ENCODE peak calls at places on chromosomes 3 and 15, in four cellular contexts. T is kidney tubule cell, A is NCI-H1092 treated with DMSO at 0.1 percent for 48 hours, G is right cardiac atrium. V is an unnamed sample.

GRCh38 chr3:170866499-170866898 is 3.5 kb downstream of the RPL22L1 start:
- DNase-seq in T (no peak), A (no peak), G (no peak), V (no peak)

GRCh38 chr3:13451301-13451673 is 28.8 kb upstream of the HDAC11 start:
- DNase-seq in T (peak; percentile 58), A (no peak), G (peak; percentile 24), V (no peak)

GRCh38 chr3:126826693-126827092 is 122.7 kb downstream of the CHCHD6 start:
- DNase-seq in T (no peak), A (no peak), G (peak; percentile 38), V (no peak)

GRCh38 chr3:125470671-125471070 is 49.3 kb downstream of the SNX4 start:
- DNase-seq in T (no peak), A (no peak), G (no peak), V (no peak)

GRCh38 chr15:36888018-36888992 is 212.0 kb downstream of the MEIS2 start:
- DNase-seq in T (no peak), A (no peak), G (peak; percentile 24), V (no peak)

GRCh38 chr3:147945968-147946519 is 536.9 kb downstream of the ZIC1 start:
- DNase-seq in T (peak; percentile 89), A (no peak), G (peak; percentile 44), V (no peak)

GRCh38 chr15:95605098-95605497 is 725.4 kb upstream of the NR2F2 start:
- DNase-seq in T (no peak), A (no peak), G (no peak), V (no peak)

GRCh38 chr3:133895208-133896001 is at the start of gene RAB6B:
- DNase-seq in T (peak; percentile 48), A (peak; percentile 36), G (peak; percentile 58), V (peak; percentile 20)

GRCh38 chr3:66582721-66583141 is 81.9 kb upstream of the LRIG1 start:
- DNase-seq in T (peak; percentile 44), A (no peak), G (no peak), V (peak; percentile 22)

GRCh38 chr15:63502843-63503738 is 1.3 kb upstream of the USP3 start:
- DNase-seq in T (peak; percentile 99), A (no peak), G (peak; percentile 95), V (peak; percentile 99)

GRCh38 chr3:115831864-115832263 is 208.6 kb downstream of the GAP43 start:
- DNase-seq in T (no peak), A (no peak), G (no peak), V (no peak)

GRCh38 chr3:54822206-54822605 is 105.7 kb downstream of the LRTM1 start:
- DNase-seq in T (peak; percentile 34), A (peak; percentile 2), G (no peak), V (no peak)

GRCh38 chr3:69494091-69494659 is 108.3 kb upstream of the FRMD4B start:
- DNase-seq in T (no peak), A (no peak), G (no peak), V (no peak)

GRCh38 chr3:106333911-106334618 is 465.3 kb upstream of the CBLB start:
- DNase-seq in T (peak; percentile 92), A (no peak), G (no peak), V (no peak)

GRCh38 chr3:116340680-116341216 is 104.5 kb downstream of the LSAMP start:
- DNase-seq in T (no peak), A (no peak), G (no peak), V (no peak)